ENCODE peak calls at places on chromosomes 13 and 19, in four cellular contexts. One of them, this sample, is unnamed.

GRCh38 chr13:92735909-92736308 is 490.7 kb upstream of the GPC6 start:
- DNase-seq in Peyer's patch: no peak
- DNase-seq in retinal pigment epithelial cell: no peak
- DNase-seq in pancreas: no peak
- DNase-seq in this sample: no peak

GRCh38 chr19:4567584-4568071 is 8.1 kb upstream of the SEMA6B start:
- DNase-seq in retinal pigment epithelial cell: no peak
- DNase-seq in pancreas: peak
- DNase-seq in Peyer's patch: peak
- DNase-seq in this sample: peak

GRCh38 chr19:1575323-1576241 is 7.5 kb upstream of the MEX3D start:
- DNase-seq in pancreas: no peak
- DNase-seq in retinal pigment epithelial cell: no peak
- DNase-seq in Peyer's patch: no peak
- DNase-seq in this sample: no peak

GRCh38 chr13:98044301-98044700 is 90.8 kb downstream of the IPO5 start:
- DNase-seq in retinal pigment epithelial cell: no peak
- DNase-seq in pancreas: no peak
- DNase-seq in Peyer's patch: no peak
- DNase-seq in this sample: no peak

GRCh38 chr19:55703790-55704215 is 28.8 kb downstream of the EPN1 start:
- DNase-seq in Peyer's patch: peak
- DNase-seq in pancreas: peak
- DNase-seq in retinal pigment epithelial cell: peak
- DNase-seq in this sample: peak

GRCh38 chr13:107271226-107271625 is 703.3 kb upstream of the ARGLU1 start:
- DNase-seq in pancreas: no peak
- DNase-seq in Peyer's patch: no peak
- DNase-seq in retinal pigment epithelial cell: peak
- DNase-seq in this sample: no peak

GRCh38 chr19:15563325-15563794 is 51.7 kb upstream of the CYP4F8 start:
- DNase-seq in retinal pigment epithelial cell: no peak
- DNase-seq in pancreas: peak
- DNase-seq in Peyer's patch: peak
- DNase-seq in this sample: no peak

GRCh38 chr13:74674701-74675100 is 540.5 kb upstream of the KLF12 start:
- DNase-seq in Peyer's patch: no peak
- DNase-seq in retinal pigment epithelial cell: no peak
- DNase-seq in pancreas: no peak
- DNase-seq in this sample: no peak

GRCh38 chr19:10855879-10856522 is 7.8 kb downstream of the C19orf38 start:
- DNase-seq in retinal pigment epithelial cell: no peak
- DNase-seq in Peyer's patch: no peak
- DNase-seq in pancreas: no peak
- DNase-seq in this sample: no peak

GRCh38 chr13:79311456-79311855 is 94.6 kb downstream of the RBM26 start:
- DNase-seq in retinal pigment epithelial cell: no peak
- DNase-seq in Peyer's patch: no peak
- DNase-seq in pancreas: no peak
- DNase-seq in this sample: no peak

GRCh38 chr19:32896516-32897214 is 27.1 kb upstream of the SLC7A9 start:
- DNase-seq in Peyer's patch: no peak
- DNase-seq in retinal pigment epithelial cell: no peak
- DNase-seq in pancreas: no peak
- DNase-seq in this sample: no peak

GRCh38 chr13:49681837-49682236 is 9.4 kb downstream of the EBPL start:
- DNase-seq in retinal pigment epithelial cell: no peak
- DNase-seq in pancreas: no peak
- DNase-seq in Peyer's patch: no peak
- DNase-seq in this sample: no peak

This sample was measured in activated T-helper 2 cell treated with anti-CD3 and anti-CD28 coated beads, Interferon-gamma antibody, Interleukin-2, Interleukin-4, amounts not matched to agents 10 μg/mL and 5 μg/mL and 100 μg/mL, durations not matched to agents 14 hours and 24 hours and 36 hours.